ENCODE peak calls at places on chromosomes 4 and X, in five cellular contexts. Q, G, D, M and H are unnamed samples.

GRCh38 chrX:46686003-46686645 is 72.8 kb downstream of the SLC9A7 start:
- DNase-seq in D (no peak), G (peak), Q (no peak), M (peak), H (no peak)

GRCh38 chrX:17812763-17813162 is 48.3 kb downstream of the RAI2 start:
- DNase-seq in Q (no peak), M (no peak), G (no peak), D (no peak), H (no peak)

GRCh38 chr4:8261851-8262535 is 7.6 kb upstream of the HTRA3 start:
- DNase-seq in Q (no peak), G (no peak), D (no peak), M (no peak), H (peak)

GRCh38 chr4:154364012-154364863 is 127.4 kb downstream of the DCHS2 start:
- DNase-seq in G (no peak), M (peak), D (peak), Q (no peak), H (no peak)

GRCh38 chr4:71202703-71203102 is 136.1 kb upstream of the SLC4A4 start:
- DNase-seq in G (no peak), D (no peak), M (no peak), Q (no peak), H (no peak)

GRCh38 chrX:72609313-72609712 is 36.7 kb upstream of the HDAC8 start:
- DNase-seq in Q (no peak), D (no peak), G (no peak), M (no peak), H (no peak)

GRCh38 chr4:109051054-109051453 is 251.4 kb downstream of the COL25A1 start:
- DNase-seq in D (no peak), M (no peak), G (no peak), Q (no peak), H (no peak)

GRCh38 chr4:185357220-185357619 is 38.5 kb downstream of the LRP2BP start:
- DNase-seq in G (no peak), M (no peak), D (no peak), Q (no peak), H (no peak)

GRCh38 chr4:153643406-153644016 is 40.6 kb upstream of the TLR2 start:
- DNase-seq in M (no peak), D (no peak), Q (no peak), G (no peak), H (no peak)

GRCh38 chr4:145492376-145492775 is 10.7 kb downstream of the SMAD1 start:
- DNase-seq in D (no peak), G (no peak), Q (no peak), M (no peak), H (no peak)

GRCh38 chr4:147430111-147430510 is 50.8 kb upstream of the EDNRA start:
- DNase-seq in M (no peak), G (no peak), Q (no peak), D (no peak), H (no peak)

GRCh38 chr4:151931563-151931962 is 170.8 kb upstream of the GATB start:
- DNase-seq in D (no peak), M (no peak), G (no peak), Q (no peak), H (no peak)

GRCh38 chr4:181418491-181418890 is 824.7 kb upstream of the TENM3 start:
- DNase-seq in D (no peak), G (no peak), M (no peak), Q (no peak), H (no peak)

GRCh38 chrX:65985922-65986588 is 53.8 kb downstream of the VSIG4 start:
- DNase-seq in Q (no peak), G (peak), D (peak), M (no peak), H (no peak)

GRCh38 chr4:102494603-102495002 is 6.6 kb upstream of the NFKB1 start:
- DNase-seq in Q (no peak), M (no peak), G (no peak), D (no peak), H (no peak)

GRCh38 chrX:26851981-26852380 is 611.2 kb downstream of the PPP4R3C start:
- DNase-seq in D (no peak), M (no peak), G (no peak), Q (no peak), H (no peak)

DNA sequence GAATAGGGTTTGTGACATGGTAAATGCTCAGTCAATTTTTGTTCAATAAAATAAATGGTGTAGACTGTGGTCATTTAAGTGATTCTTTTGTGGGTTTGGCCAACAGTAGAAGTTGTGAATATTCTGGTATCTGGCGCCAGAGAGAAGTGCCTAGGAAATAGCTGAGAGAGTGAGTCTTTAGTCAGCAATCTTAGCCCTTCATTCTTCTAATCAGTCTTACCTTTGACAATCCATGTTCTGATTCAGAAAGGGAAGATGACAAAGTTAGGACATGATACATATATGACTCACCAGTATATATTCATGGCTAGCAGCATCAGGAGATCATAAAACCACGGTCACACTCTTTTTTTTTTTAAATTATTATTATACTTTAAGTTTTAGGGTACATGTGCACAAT is 141.8 kb upstream of the PCDH18 start:
- DNase-seq in Q (no peak), G (no peak), D (no peak), M (no peak), H (no peak)
- H3K27ac ChIP-seq in Q (no peak), G (no peak), D (no peak), M (no peak), H (no peak)

DNA sequence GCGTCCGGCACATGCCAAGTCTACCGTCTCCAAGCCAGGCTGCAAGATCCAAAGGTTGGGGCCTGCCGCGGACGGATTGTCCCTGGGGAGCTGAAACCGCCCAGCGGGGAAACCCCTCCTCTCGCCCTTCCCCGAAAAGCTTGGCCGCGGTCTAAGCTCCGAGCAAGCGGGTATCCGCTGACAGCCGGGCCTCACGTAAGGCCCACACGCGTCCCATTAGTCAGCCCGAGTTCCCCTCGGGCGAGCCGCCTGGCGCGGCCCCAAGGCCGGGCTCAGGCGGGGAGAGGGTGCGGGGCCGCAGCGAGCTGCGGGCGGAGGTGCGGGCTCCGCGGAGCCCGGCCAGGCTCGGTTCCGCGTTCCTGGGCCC is 6.9 kb upstream of the BCOR start:
- DNase-seq in G (peak), D (peak), Q (peak), M (no peak), H (peak)
- H3K27ac ChIP-seq in G (peak), D (peak), Q (peak), M (peak), H (peak)

GRCh38 chr4:143384381-143384994 is 47.8 kb downstream of the GAB1 start:
- DNase-seq in D (peak), M (peak), G (no peak), Q (no peak), H (no peak)
- H3K27ac ChIP-seq in D (peak), M (peak), G (no peak), Q (peak), H (no peak)

DNA sequence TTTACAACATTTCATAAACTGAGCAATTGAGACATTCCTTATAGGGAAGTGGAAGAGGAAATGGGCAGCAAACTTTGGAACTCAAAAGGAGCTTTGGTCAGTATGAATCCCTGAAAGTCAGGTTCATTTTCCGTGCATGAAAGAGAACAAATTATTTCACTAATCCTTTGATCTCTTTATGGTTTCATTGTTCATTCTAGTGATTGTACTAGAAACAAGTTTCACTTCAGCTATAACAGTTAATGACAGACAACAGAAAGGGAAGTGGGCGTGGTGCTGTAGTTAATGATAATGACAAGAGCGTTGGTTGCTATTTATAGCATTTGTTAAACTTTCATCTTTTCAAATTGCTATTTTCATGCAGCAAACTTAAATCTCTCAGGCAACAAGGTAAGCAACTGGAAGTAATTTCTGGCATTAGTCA is 98.3 kb downstream of the AREG start:
- DNase-seq in Q (no peak), G (no peak), M (no peak), D (no peak), H (no peak)
- H3K27ac ChIP-seq in Q (no peak), G (no peak), M (no peak), D (no peak), H (peak)

DNA sequence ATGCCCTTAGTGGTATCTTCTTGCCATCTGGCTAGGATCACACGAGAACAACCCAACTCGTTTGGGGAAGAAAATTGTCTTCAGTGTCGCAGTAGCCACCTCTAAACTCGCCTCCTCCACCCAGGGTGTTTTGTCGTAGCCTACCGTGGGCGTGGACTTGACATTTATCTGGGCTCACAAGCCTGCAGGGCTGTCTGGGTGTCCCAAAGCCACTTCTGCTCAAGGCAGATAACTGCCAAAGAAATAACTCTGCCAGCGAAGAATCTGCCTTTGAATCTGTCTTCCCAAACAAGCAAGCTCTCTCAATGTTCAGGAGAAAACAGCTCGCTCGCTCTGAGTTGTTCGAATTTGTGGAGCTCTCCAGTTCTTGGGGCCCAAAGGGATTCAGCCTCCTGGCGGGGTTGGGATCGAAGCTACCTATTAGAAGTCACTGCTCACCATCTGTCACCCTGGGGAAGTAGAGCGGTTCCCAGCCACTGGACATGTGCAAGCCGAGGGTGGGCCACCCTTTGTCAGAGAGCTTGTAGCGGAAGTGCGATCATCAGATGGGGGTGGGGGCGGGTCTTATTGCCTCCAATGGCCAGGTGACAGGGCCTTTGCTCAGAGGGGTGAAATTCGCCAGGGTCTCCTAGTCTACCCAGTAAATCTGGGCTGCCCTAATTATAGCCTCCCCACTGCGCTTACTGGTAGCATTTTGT is 14.8 kb downstream of the BLOC1S4 start:
- DNase-seq in Q (no peak), M (no peak), G (no peak), D (peak), H (no peak)
- H3K27ac ChIP-seq in Q (peak), M (peak), G (no peak), D (peak), H (no peak)

DNA sequence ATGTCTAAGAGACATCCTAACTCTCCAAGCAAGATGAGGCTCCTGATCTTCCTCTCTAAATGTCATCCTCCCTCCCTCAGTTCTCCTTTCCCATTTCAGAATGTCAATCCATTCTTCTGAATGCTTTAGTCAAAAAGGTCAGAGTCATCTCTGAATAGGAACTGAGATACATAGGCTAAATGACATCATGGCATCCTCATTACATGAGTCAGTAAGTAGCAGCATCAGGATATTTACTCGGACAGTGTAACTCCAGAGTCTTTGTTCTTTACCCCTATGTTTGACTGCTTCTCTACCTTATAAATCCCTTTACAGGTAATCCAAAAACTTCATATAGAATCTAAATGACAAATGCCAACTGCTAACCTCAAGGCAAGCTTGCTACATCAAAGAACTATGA is 129.7 kb downstream of the PACRGL start:
- DNase-seq in G (no peak), Q (no peak), M (no peak), D (no peak), H (no peak)
- H3K27ac ChIP-seq in G (no peak), Q (no peak), M (no peak), D (no peak), H (no peak)

GRCh38 chr4:74967324-74967723 is 34.4 kb downstream of the PARM1 start:
- DNase-seq in M (no peak), Q (no peak), D (no peak), G (peak), H (no peak)
- H3K27ac ChIP-seq in M (peak), Q (peak), D (no peak), G (peak), H (peak)

GRCh38 chr4:24840362-24840761 is 45.0 kb downstream of the SOD3 start:
- DNase-seq in D (no peak), G (no peak), M (no peak), Q (no peak), H (no peak)

GRCh38 chr4:24840826-24841587 is 45.6 kb downstream of the SOD3 start:
- DNase-seq in Q (no peak), M (no peak), G (peak), D (no peak), H (no peak)

GRCh38 chr4:24837296-24837695 is 41.9 kb downstream of the SOD3 start:
- DNase-seq in M (no peak), D (no peak), Q (no peak), G (no peak), H (no peak)

GRCh38 chr4:24836843-24837242 is 41.5 kb downstream of the SOD3 start:
- DNase-seq in D (no peak), Q (no peak), M (no peak), G (no peak), H (no peak)

DNA sequence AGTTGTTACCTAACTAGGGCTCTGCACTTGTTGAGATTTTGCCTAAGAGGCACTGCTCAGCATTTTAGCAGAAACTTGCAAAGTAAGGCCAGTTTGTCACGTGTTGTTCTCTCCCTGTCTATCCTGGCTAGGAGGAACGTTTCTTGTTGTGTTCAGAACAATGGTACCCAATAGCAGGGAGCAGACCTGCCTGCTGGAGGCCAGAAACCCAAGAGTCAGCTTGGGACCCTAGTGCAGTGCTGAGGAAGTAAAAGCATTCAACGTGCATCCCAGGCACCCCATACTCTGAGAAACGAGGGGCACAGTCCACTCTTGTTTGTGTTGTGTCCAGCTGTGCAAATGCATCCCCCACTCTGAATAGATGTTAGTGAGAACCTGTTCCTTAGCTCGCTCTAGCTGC is 42.4 kb downstream of the SOD3 start:
- DNase-seq in Q (no peak), M (no peak), D (no peak), G (no peak), H (no peak)
- H3K27ac ChIP-seq in Q (no peak), M (no peak), D (no peak), G (no peak), H (no peak)

GRCh38 chrX:40081679-40082068 is 16.1 kb downstream of the BCOR start:
- DNase-seq in G (no peak), D (peak), M (no peak), Q (no peak), H (no peak)

GRCh38 chrX:40080896-40081678 is 16.7 kb downstream of the BCOR start:
- DNase-seq in Q (no peak), M (no peak), G (no peak), D (no peak), H (no peak)

GRCh38 chrX:40083120-40083978 is 14.4 kb downstream of the BCOR start:
- DNase-seq in G (peak), D (peak), Q (peak), M (no peak), H (peak)

GRCh38 chrX:40083979-40084359 is 13.8 kb downstream of the BCOR start:
- DNase-seq in M (no peak), Q (no peak), G (no peak), D (no peak), H (no peak)

GRCh38 chrX:40082447-40083119 is 15.2 kb downstream of the BCOR start:
- DNase-seq in G (no peak), M (no peak), Q (peak), D (peak), H (peak)
- H3K27ac ChIP-seq in G (peak), M (peak), Q (no peak), D (no peak), H (no peak)